ENCODE peak calls at places on chromosomes 3 and 15, in four cellular contexts. S is Panc1, J is body of pancreas, V is tibial nerve. L is an unnamed sample.

GRCh38 chr3:123140591-123140990 is 61.2 kb upstream of the SEC22A start:
- DNase-seq in V (no peak), J (no peak), S (no peak), L (no peak)

GRCh38 chr3:122918576-122919290 is 108.8 kb downstream of the SEMA5B start:
- DNase-seq in V (no peak), J (no peak), S (no peak), L (no peak)

GRCh38 chr3:143595456-143596077 is 252.7 kb downstream of the SLC9A9 start:
- DNase-seq in V (no peak), J (no peak), S (no peak), L (no peak)

GRCh38 chr3:25648107-25648535 is 16.6 kb downstream of the TOP2B start:
- DNase-seq in S (peak; percentile 67), V (peak; percentile 38), J (peak; percentile 89), L (peak; percentile 25)

GRCh38 chr3:46214751-46215352 is 6.7 kb upstream of the CCR1 start:
- DNase-seq in J (peak; percentile 5), S (no peak), V (no peak), L (peak; percentile 34)

GRCh38 chr3:18425641-18426403 is 683 bp upstream of the SATB1 start:
- DNase-seq in V (no peak), J (peak; percentile 81), S (no peak), L (peak; percentile 73)

GRCh38 chr15:63991706-63992105 is 54.6 kb downstream of the DAPK2 start:
- DNase-seq in S (no peak), J (no peak), V (no peak), L (no peak)

GRCh38 chr15:85976986-85977385 is 102.7 kb upstream of the AGBL1 start:
- DNase-seq in J (no peak), S (no peak), V (no peak), L (no peak)

GRCh38 chr15:71232411-71232810 is 117.1 kb downstream of the THSD4 start:
- DNase-seq in J (no peak), V (no peak), S (no peak), L (no peak)

GRCh38 chr15:100515758-100516157 is 13.0 kb downstream of the CERS3 start:
- DNase-seq in S (no peak), J (no peak), V (no peak), L (no peak)

GRCh38 chr3:119315600-119316312 is 21.6 kb downstream of the ARHGAP31 start:
- DNase-seq in J (no peak), V (no peak), S (no peak), L (no peak)

GRCh38 chr15:77915261-77915960 is 162.1 kb downstream of the TBC1D2B start:
- DNase-seq in V (peak; percentile 5), S (no peak), J (no peak), L (no peak)

GRCh38 chr3:134462236-134463059 is 23.3 kb downstream of the ANAPC13 start:
- DNase-seq in J (no peak), S (no peak), V (no peak), L (no peak)

GRCh38 chr3:176431986-176432385 is 765.3 kb downstream of the TBL1XR1 start:
- DNase-seq in J (no peak), S (no peak), V (no peak), L (no peak)

GRCh38 chr15:26891448-26891881 is 24.6 kb downstream of the GABRA5 start:
- DNase-seq in V (no peak), S (peak; percentile 5), J (peak; percentile 65), L (peak; percentile 56)

GRCh38 chr3:82586414-82586813 is 825.0 kb upstream of the GBE1 start:
- DNase-seq in J (no peak), S (no peak), V (no peak), L (no peak)

GRCh38 chr3:43307226-43307625 is 20.9 kb downstream of the SNRK start:
- DNase-seq in V (no peak), S (no peak), J (no peak), L (no peak)

GRCh38 chr3:74633021-74633420 is 18.6 kb upstream of the CNTN3 start:
- DNase-seq in S (no peak), V (no peak), J (no peak), L (no peak)

GRCh38 chr3:71258526-71258925 is 325.0 kb downstream of the FOXP1 start:
- DNase-seq in V (no peak), S (no peak), J (no peak), L (no peak)

GRCh38 chr3:72516361-72516760 is 331.9 kb downstream of the SHQ1 start:
- DNase-seq in V (no peak), S (no peak), J (no peak), L (no peak)

GRCh38 chr3:51156147-51156546 is 228.9 kb upstream of the MANF start:
- DNase-seq in S (no peak), V (no peak), J (no peak), L (no peak)

GRCh38 chr15:66995257-66995656 is 70.1 kb upstream of the SMAD3 start:
- DNase-seq in S (no peak), V (no peak), J (no peak), L (no peak)

GRCh38 chr3:160448845-160449659 is 534 bp downstream of the TRIM59 start:
- DNase-seq in S (peak; percentile 39), J (no peak), V (no peak), L (peak; percentile 48)

GRCh38 chr3:109918740-109919139 is 581.4 kb upstream of the DPPA4 start:
- DNase-seq in V (no peak), J (no peak), S (no peak), L (no peak)

GRCh38 chr3:119181765-119182164 is 8.4 kb downstream of the UPK1B start:
- DNase-seq in S (no peak), J (no peak), V (no peak), L (no peak)

GRCh38 chr15:48076454-48076853 is 44.3 kb upstream of the SLC24A5 start:
- DNase-seq in S (no peak), J (no peak), V (no peak), L (no peak)

GRCh38 chr15:48077785-48078184 is 43.0 kb upstream of the SLC24A5 start:
- DNase-seq in J (no peak), V (no peak), S (no peak), L (no peak)

GRCh38 chr15:48072941-48073340 is 47.8 kb upstream of the SLC24A5 start:
- DNase-seq in V (no peak), J (no peak), S (no peak), L (no peak)

DNA sequence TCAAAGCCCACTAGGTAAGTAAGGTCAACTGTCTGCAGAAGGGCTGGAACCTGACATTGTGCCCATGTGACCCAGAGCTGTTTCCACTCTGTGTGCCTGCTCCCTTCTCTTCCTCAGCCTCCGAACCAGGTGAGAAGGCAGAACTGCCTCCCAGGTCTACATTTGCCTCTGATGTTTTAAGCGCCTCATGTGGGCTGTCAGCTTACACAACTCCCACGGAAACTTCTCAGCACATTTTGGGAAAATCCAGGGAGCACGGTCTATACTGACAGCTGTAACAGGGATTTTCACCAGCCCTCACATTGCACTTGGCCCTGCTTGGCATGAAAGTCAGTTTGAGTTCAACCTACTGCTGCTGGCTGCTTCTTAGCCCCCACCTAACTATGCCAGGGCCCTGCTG is 46.9 kb upstream of the SLC24A5 start:
- DNase-seq in J (no peak), S (no peak), V (no peak), L (no peak)
- H3K27ac ChIP-seq in J (no peak overlapping the region), S (no peak overlapping the region), V (no peak overlapping the region), L (no peak overlapping the region)

DNA sequence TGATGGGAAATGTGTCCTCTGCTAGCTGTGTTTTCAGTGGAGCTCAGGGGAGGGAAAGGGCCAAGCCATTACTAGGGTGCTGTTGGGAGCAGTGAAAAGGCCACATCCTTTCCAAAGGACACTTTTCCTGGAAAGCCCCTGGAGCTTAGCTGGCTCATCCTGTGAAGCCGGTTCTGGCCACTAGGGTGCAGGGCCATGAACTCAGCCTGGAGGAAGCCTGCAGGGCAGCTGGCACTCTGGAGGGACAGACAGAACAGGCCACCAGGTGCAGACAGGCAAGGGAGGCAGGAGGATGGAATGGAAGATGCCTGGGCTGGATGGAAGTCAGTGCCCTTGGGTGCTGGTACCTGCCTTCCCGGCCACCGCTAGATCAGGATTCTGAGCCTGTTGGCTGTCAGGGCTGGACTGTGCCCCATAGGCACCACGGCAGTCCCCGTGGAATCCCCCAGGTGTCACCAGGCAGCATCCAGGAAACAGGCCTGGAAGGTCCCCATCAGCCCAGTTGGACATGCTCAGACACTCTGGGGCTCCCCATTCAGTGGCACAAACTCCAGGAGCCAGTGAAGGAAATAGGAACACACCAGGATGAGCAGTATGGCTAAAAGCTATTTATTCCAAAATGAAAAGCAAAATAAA is 76.2 kb upstream of the C2CD4B start:
- DNase-seq in J (peak; percentile 49), S (no peak), V (no peak), L (peak; percentile 38)
- TF ChIP-seq CTCF in J (peak; percentile 35), S (peak; percentile 49), V (no peak), L (peak; percentile 33)

DNA sequence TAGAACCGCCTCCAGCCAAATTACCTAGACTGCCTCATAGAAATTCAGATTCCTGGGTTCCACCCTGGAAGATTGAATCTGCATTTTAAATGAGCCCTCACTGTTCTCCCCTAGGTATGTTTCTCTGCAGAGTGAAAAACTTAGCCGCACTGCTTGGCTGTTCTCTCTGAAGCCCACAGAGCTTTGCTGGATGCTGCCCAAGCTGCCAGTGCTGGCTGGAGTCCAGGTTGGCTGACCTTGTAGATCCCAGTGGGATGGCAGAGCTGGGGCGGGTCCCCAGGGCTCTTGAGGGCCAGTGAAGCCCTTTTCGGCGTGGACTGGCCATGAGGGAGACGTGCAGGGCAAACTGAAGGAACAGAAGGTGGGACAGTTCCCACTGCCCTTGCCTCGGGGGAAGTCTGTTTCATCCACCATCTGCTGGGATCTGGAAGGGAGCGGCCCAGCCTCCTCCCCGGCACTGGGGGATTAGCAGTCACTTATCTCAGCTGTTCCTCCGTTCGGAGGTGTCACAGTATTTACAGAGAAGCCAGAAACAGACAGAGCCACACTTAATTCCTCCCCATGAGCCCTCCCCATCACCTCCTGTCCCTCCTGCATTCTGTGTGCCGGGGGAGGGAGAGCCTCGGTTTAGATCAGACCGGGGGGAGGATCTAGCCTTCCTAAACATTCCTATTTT is 3.9 kb upstream of the ACTC1 start:
- DNase-seq in V (no peak), S (no peak), J (peak; percentile 83), L (no peak)
- H3K4me3 ChIP-seq in V (no peak overlapping the region), S (no peak overlapping the region), J (no peak overlapping the region), L (no peak overlapping the region)

GRCh38 chr3:184713521-184713920 is 1.7 kb upstream of the MAGEF1 start:
- DNase-seq in V (no peak), S (no peak), J (no peak), L (no peak)

GRCh38 chr3:184712248-184712559 is 340 bp upstream of the MAGEF1 start:
- DNase-seq in J (no peak), V (no peak), S (no peak), L (no peak)

GRCh38 chr3:184710870-184711365 is 946 bp downstream of the MAGEF1 start:
- DNase-seq in V (no peak), J (peak; percentile 27), S (no peak), L (no peak)

GRCh38 chr3:184711366-184712247 is at the start of gene MAGEF1:
- DNase-seq in S (no peak), J (peak; percentile 90), V (peak; percentile 42), L (peak; percentile 88)

GRCh38 chr3:184712579-184713355 is 903 bp upstream of the MAGEF1 start:
- DNase-seq in V (no peak), J (no peak), S (no peak), L (no peak)
- H3K27ac ChIP-seq in V (peak overlapping the region; percentile 93), J (peak overlapping the region; percentile 89), S (peak overlapping the region; percentile 72), L (no peak overlapping the region)

L was measured in right lobe of liver.